ENCODE peak calls at places on chromosomes 3 and 15, in six cellular contexts. N is K562, C is epithelial cell of esophagus, P is body of pancreas, U is RWPE2, X is cardiac fibroblast. A is an unnamed sample.

GRCh38 chr3:9669720-9670432 is 20.6 kb downstream of the MTMR14 start:
- DNase-seq in X (peak; percentile 47), P (peak; percentile 56), U (no peak), N (no peak), C (no peak), A (peak; percentile 48)

GRCh38 chr3:188929138-188929537 is 242.6 kb upstream of the TPRG1 start:
- DNase-seq in P (peak; percentile 30), C (peak; percentile 56), X (no peak), N (no peak), U (no peak), A (peak; percentile 65)

GRCh38 chr3:115834068-115834467 is 210.8 kb downstream of the GAP43 start:
- DNase-seq in P (no peak), X (peak; percentile 50), U (no peak), N (no peak), C (peak; percentile 56), A (peak; percentile 92)

GRCh38 chr15:63156708-63157065 is 590 bp downstream of the RPS27L start:
- DNase-seq in C (peak; percentile 34), X (peak; percentile 44), N (peak; percentile 27), P (peak; percentile 26), U (no peak), A (peak; percentile 76)

GRCh38 chr3:108159865-108160264 is 62.4 kb downstream of the IFT57 start:
- DNase-seq in P (no peak), X (peak; percentile 19), N (no peak), C (peak; percentile 54), U (no peak), A (peak; percentile 52)

GRCh38 chr15:55868707-55869106 is 124.7 kb downstream of the NEDD4 start:
- DNase-seq in P (no peak), X (no peak), N (no peak), U (no peak), C (peak; percentile 53), A (peak; percentile 18)

GRCh38 chr3:32258869-32259268 is 20.4 kb downstream of the CMTM8 start:
- DNase-seq in C (no peak), N (no peak), P (no peak), X (no peak), U (no peak), A (no peak)

GRCh38 chr15:40128746-40129660 is 20.3 kb upstream of the BMF start:
- DNase-seq in C (no peak), N (no peak), P (no peak), U (no peak), X (no peak), A (no peak)

GRCh38 chr3:159969-160368 is 36.6 kb upstream of the CHL1 start:
- DNase-seq in X (no peak), N (no peak), C (peak; percentile 9), U (no peak), P (no peak), A (no peak)

DNA sequence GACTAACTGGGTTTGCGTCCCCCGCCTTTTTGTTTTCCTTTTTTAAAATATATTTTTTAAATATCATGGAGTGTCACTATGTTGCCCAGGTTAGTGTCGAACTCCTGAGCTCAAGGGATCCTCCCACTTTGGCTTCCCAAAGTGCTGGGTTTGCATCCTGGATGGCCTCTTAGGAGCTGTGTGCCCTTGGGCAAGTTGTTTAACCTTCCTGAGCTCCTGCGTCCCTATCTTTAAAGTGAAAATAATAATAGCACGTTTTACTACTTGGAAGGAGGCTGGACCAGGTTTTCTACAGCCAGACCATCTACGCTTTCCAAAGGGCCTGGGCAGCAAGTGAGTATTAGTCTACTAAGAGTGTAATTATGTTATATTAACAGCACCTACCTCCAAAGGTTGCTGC is 44.2 kb upstream of the RNU6-1 start:
- DNase-seq in P (no peak), X (no peak), U (no peak), C (no peak), N (no peak), A (no peak)
- H3K4me3 ChIP-seq in P (no peak overlapping the region), X (no peak overlapping the region), U (no peak overlapping the region), C (no peak overlapping the region), N (peak overlapping the region; percentile 41), A (no peak overlapping the region)

GRCh38 chr15:57705746-57706404 is 639 bp upstream of the POLR2M start:
- DNase-seq in P (no peak), C (no peak), U (no peak), X (no peak), N (no peak), A (no peak)
- H3K4me3 ChIP-seq in P (peak overlapping the region; percentile 95), C (peak overlapping the region; percentile 69), U (peak overlapping the region; percentile 93), X (peak overlapping the region; percentile 97), N (peak overlapping the region; percentile 74), A (peak overlapping the region; percentile 91)

DNA sequence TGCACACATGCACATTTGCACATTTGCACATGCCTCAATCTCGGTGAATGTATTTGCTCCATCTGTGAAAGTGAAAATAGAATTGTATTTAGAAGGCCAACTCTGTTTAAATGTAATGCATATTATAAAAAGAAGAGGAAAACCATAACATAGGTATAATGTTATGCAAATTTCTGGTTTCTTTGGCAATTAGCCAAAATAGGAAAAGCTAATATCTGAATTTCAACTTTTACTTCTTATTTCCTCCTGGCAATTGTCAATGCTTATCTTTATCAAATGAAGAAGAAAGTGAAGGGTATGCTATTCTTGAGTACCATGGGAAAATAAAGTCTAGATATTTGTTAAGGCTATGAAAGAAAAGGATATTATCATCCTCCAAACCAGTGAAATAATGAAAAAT is 76.7 kb upstream of the SLC2A2 start:
- DNase-seq in P (no peak), U (no peak), C (no peak), X (no peak), N (no peak), A (no peak)
- H3K4me3 ChIP-seq in P (no peak overlapping the region), U (no peak overlapping the region), C (no peak overlapping the region), X (no peak overlapping the region), N (no peak overlapping the region), A (no peak overlapping the region)

GRCh38 chr3:165195226-165195625 is 958 bp downstream of the SLITRK3 start:
- DNase-seq in N (no peak), P (no peak), C (no peak), X (no peak), U (no peak), A (no peak)

GRCh38 chr3:165194477-165195135 is 1.6 kb downstream of the SLITRK3 start:
- DNase-seq in C (no peak), X (no peak), N (no peak), U (no peak), P (no peak), A (no peak)

GRCh38 chr3:165195628-165196576 is at the start of gene SLITRK3:
- DNase-seq in P (no peak), C (no peak), U (no peak), X (no peak), N (no peak), A (no peak)

GRCh38 chr3:165193392-165194268 is 2.6 kb downstream of the SLITRK3 start:
- DNase-seq in C (no peak), U (no peak), P (no peak), N (no peak), X (no peak), A (peak; percentile 2)

GRCh38 chr3:165196577-165197561 is 685 bp upstream of the SLITRK3 start:
- DNase-seq in X (no peak), U (no peak), N (no peak), C (no peak), P (no peak), A (peak; percentile 3)
- H3K4me3 ChIP-seq in X (peak overlapping the region; percentile 34), U (peak overlapping the region; percentile 7), N (no peak overlapping the region), C (peak overlapping the region; percentile 2), P (peak overlapping the region; percentile 3), A (peak overlapping the region; percentile 33)

A was measured in choroid plexus epithelial cell.